ENCODE peak calls at places on chromosomes 13 and 19, in ten cellular contexts. One of them, this sample, is unnamed.

GRCh38 chr13:60261432-60262351 is 98.0 kb upstream of the DIAPH3 start:
- DNase-seq in left lung: no peak
- DNase-seq in cardiac muscle cell: no peak
- DNase-seq in gastrocnemius medialis: no peak
- DNase-seq in H1: peak; percentile 57
- DNase-seq in mammary epithelial cell: no peak
- DNase-seq in iPS DF 6.9: peak; percentile 64
- DNase-seq in heart left ventricle: no peak
- DNase-seq in effector memory CD4-positive, alpha-beta T cell: no peak
- DNase-seq in upper lobe of left lung: no peak
- DNase-seq in this sample: no peak

GRCh38 chr13:52794589-52794988 is 53.9 kb downstream of the PCDH8 start:
- DNase-seq in left lung: no peak
- DNase-seq in cardiac muscle cell: no peak
- DNase-seq in gastrocnemius medialis: no peak
- DNase-seq in H1: no peak
- DNase-seq in mammary epithelial cell: no peak
- DNase-seq in iPS DF 6.9: no peak
- DNase-seq in heart left ventricle: no peak
- DNase-seq in effector memory CD4-positive, alpha-beta T cell: no peak
- DNase-seq in upper lobe of left lung: no peak
- DNase-seq in this sample: no peak

GRCh38 chr19:12789098-12789903 is 2.0 kb upstream of the JUNB start:
- DNase-seq in left lung: peak; percentile 55
- DNase-seq in cardiac muscle cell: no peak
- DNase-seq in gastrocnemius medialis: no peak
- DNase-seq in H1: no peak
- DNase-seq in mammary epithelial cell: peak; percentile 58
- DNase-seq in iPS DF 6.9: no peak
- DNase-seq in heart left ventricle: no peak
- DNase-seq in effector memory CD4-positive, alpha-beta T cell: no peak
- DNase-seq in upper lobe of left lung: no peak
- DNase-seq in this sample: no peak

GRCh38 chr13:28320884-28321574 is 173.9 kb downstream of the FLT1 start:
- DNase-seq in left lung: no peak
- DNase-seq in cardiac muscle cell: no peak
- DNase-seq in gastrocnemius medialis: no peak
- DNase-seq in H1: no peak
- DNase-seq in mammary epithelial cell: no peak
- DNase-seq in iPS DF 6.9: no peak
- DNase-seq in heart left ventricle: no peak
- DNase-seq in effector memory CD4-positive, alpha-beta T cell: no peak
- DNase-seq in upper lobe of left lung: no peak
- DNase-seq in this sample: no peak

GRCh38 chr19:40576181-40576584 is 490 bp upstream of the SHKBP1 start:
- DNase-seq in left lung: no peak
- DNase-seq in cardiac muscle cell: no peak
- DNase-seq in gastrocnemius medialis: no peak
- DNase-seq in H1: no peak
- DNase-seq in mammary epithelial cell: no peak
- DNase-seq in iPS DF 6.9: no peak
- DNase-seq in heart left ventricle: no peak
- DNase-seq in effector memory CD4-positive, alpha-beta T cell: no peak
- DNase-seq in upper lobe of left lung: peak; percentile 86
- DNase-seq in this sample: no peak

GRCh38 chr13:52695856-52696255 is 43.2 kb downstream of the SUGT1 start:
- DNase-seq in left lung: no peak
- DNase-seq in cardiac muscle cell: peak; percentile 65
- DNase-seq in gastrocnemius medialis: no peak
- DNase-seq in H1: no peak
- DNase-seq in mammary epithelial cell: peak; percentile 66
- DNase-seq in iPS DF 6.9: no peak
- DNase-seq in heart left ventricle: no peak
- DNase-seq in effector memory CD4-positive, alpha-beta T cell: no peak
- DNase-seq in upper lobe of left lung: no peak
- DNase-seq in this sample: no peak

GRCh38 chr13:112143753-112144615 is 77.0 kb downstream of the SOX1 start:
- DNase-seq in left lung: no peak
- DNase-seq in cardiac muscle cell: no peak
- DNase-seq in gastrocnemius medialis: no peak
- DNase-seq in H1: no peak
- DNase-seq in mammary epithelial cell: no peak
- DNase-seq in iPS DF 6.9: no peak
- DNase-seq in heart left ventricle: no peak
- DNase-seq in effector memory CD4-positive, alpha-beta T cell: no peak
- DNase-seq in upper lobe of left lung: no peak
- DNase-seq in this sample: no peak

GRCh38 chr13:84460989-84461388 is 578.7 kb upstream of the SLITRK1 start:
- DNase-seq in left lung: no peak
- DNase-seq in cardiac muscle cell: no peak
- DNase-seq in gastrocnemius medialis: no peak
- DNase-seq in H1: no peak
- DNase-seq in mammary epithelial cell: no peak
- DNase-seq in iPS DF 6.9: no peak
- DNase-seq in heart left ventricle: no peak
- DNase-seq in effector memory CD4-positive, alpha-beta T cell: no peak
- DNase-seq in upper lobe of left lung: no peak
- DNase-seq in this sample: no peak

GRCh38 chr19:13588953-13589833 is 82.9 kb upstream of the CACNA1A start:
- DNase-seq in left lung: peak; percentile 94
- DNase-seq in cardiac muscle cell: peak; percentile 74
- DNase-seq in gastrocnemius medialis: peak; percentile 3
- DNase-seq in H1: peak; percentile 36
- DNase-seq in mammary epithelial cell: peak; percentile 40
- DNase-seq in iPS DF 6.9: peak; percentile 63
- DNase-seq in heart left ventricle: peak; percentile 65
- DNase-seq in effector memory CD4-positive, alpha-beta T cell: peak; percentile 58
- DNase-seq in upper lobe of left lung: peak; percentile 94
- DNase-seq in this sample: no peak

GRCh38 chr13:42497798-42498197 is 76.2 kb upstream of the TNFSF11 start:
- DNase-seq in left lung: no peak
- DNase-seq in cardiac muscle cell: peak; percentile 86
- DNase-seq in gastrocnemius medialis: no peak
- DNase-seq in H1: no peak
- DNase-seq in mammary epithelial cell: peak; percentile 87
- DNase-seq in iPS DF 6.9: no peak
- DNase-seq in heart left ventricle: no peak
- DNase-seq in effector memory CD4-positive, alpha-beta T cell: no peak
- DNase-seq in upper lobe of left lung: no peak
- DNase-seq in this sample: no peak

GRCh38 chr19:47399198-47399597 is 20.1 kb downstream of the MEIS3 start:
- DNase-seq in left lung: peak; percentile 24
- DNase-seq in cardiac muscle cell: no peak
- DNase-seq in gastrocnemius medialis: no peak
- DNase-seq in H1: no peak
- DNase-seq in mammary epithelial cell: no peak
- DNase-seq in iPS DF 6.9: no peak
- DNase-seq in heart left ventricle: no peak
- DNase-seq in effector memory CD4-positive, alpha-beta T cell: no peak
- DNase-seq in upper lobe of left lung: no peak
- DNase-seq in this sample: no peak

GRCh38 chr19:40084948-40085347 is 5.8 kb downstream of the ZNF780A start:
- DNase-seq in left lung: no peak
- DNase-seq in cardiac muscle cell: peak; percentile 18
- DNase-seq in gastrocnemius medialis: no peak
- DNase-seq in H1: no peak
- DNase-seq in mammary epithelial cell: no peak
- DNase-seq in iPS DF 6.9: no peak
- DNase-seq in heart left ventricle: no peak
- DNase-seq in effector memory CD4-positive, alpha-beta T cell: no peak
- DNase-seq in upper lobe of left lung: no peak
- DNase-seq in this sample: no peak

GRCh38 chr13:30776661-30777060 is 41.3 kb downstream of the ALOX5AP start:
- DNase-seq in left lung: no peak
- DNase-seq in cardiac muscle cell: no peak
- DNase-seq in gastrocnemius medialis: no peak
- DNase-seq in H1: no peak
- DNase-seq in mammary epithelial cell: no peak
- DNase-seq in iPS DF 6.9: no peak
- DNase-seq in heart left ventricle: no peak
- DNase-seq in effector memory CD4-positive, alpha-beta T cell: no peak
- DNase-seq in upper lobe of left lung: no peak
- DNase-seq in this sample: no peak

GRCh38 chr19:12955996-12956395 is 1.0 kb downstream of the GADD45GIP1 start:
- DNase-seq in left lung: no peak
- DNase-seq in cardiac muscle cell: no peak
- DNase-seq in gastrocnemius medialis: no peak
- DNase-seq in H1: no peak
- DNase-seq in mammary epithelial cell: no peak
- DNase-seq in iPS DF 6.9: no peak
- DNase-seq in heart left ventricle: no peak
- DNase-seq in effector memory CD4-positive, alpha-beta T cell: no peak
- DNase-seq in upper lobe of left lung: no peak
- DNase-seq in this sample: no peak

GRCh38 chr13:44583126-44583525 is 7.0 kb upstream of the TSC22D1 start:
- DNase-seq in left lung: no peak
- DNase-seq in cardiac muscle cell: no peak
- DNase-seq in gastrocnemius medialis: no peak
- DNase-seq in H1: no peak
- DNase-seq in mammary epithelial cell: no peak
- DNase-seq in iPS DF 6.9: no peak
- DNase-seq in heart left ventricle: no peak
- DNase-seq in effector memory CD4-positive, alpha-beta T cell: no peak
- DNase-seq in upper lobe of left lung: no peak
- DNase-seq in this sample: no peak

GRCh38 chr13:23516706-23517105 is 53.5 kb upstream of the TNFRSF19 start:
- DNase-seq in left lung: no peak
- DNase-seq in cardiac muscle cell: peak; percentile 3
- DNase-seq in gastrocnemius medialis: no peak
- DNase-seq in H1: no peak
- DNase-seq in mammary epithelial cell: no peak
- DNase-seq in iPS DF 6.9: no peak
- DNase-seq in heart left ventricle: no peak
- DNase-seq in effector memory CD4-positive, alpha-beta T cell: no peak
- DNase-seq in upper lobe of left lung: no peak
- DNase-seq in this sample: no peak
- H3K27ac ChIP-seq in left lung: no peak overlapping the region
- H3K27ac ChIP-seq in cardiac muscle cell: no peak overlapping the region
- H3K27ac ChIP-seq in gastrocnemius medialis: peak overlapping the region; percentile 35
- H3K27ac ChIP-seq in H1: no peak overlapping the region
- H3K27ac ChIP-seq in mammary epithelial cell: no peak overlapping the region
- H3K27ac ChIP-seq in iPS DF 6.9: no peak overlapping the region
- H3K27ac ChIP-seq in heart left ventricle: no peak overlapping the region
- H3K27ac ChIP-seq in effector memory CD4-positive, alpha-beta T cell: no peak overlapping the region
- H3K27ac ChIP-seq in upper lobe of left lung: no peak overlapping the region
- H3K27ac ChIP-seq in this sample: no peak overlapping the region

GRCh38 chr13:110410906-110411305 is 103.8 kb downstream of the COL4A2 start:
- DNase-seq in left lung: no peak
- DNase-seq in cardiac muscle cell: no peak
- DNase-seq in gastrocnemius medialis: no peak
- DNase-seq in H1: no peak
- DNase-seq in mammary epithelial cell: no peak
- DNase-seq in iPS DF 6.9: no peak
- DNase-seq in heart left ventricle: no peak
- DNase-seq in effector memory CD4-positive, alpha-beta T cell: no peak
- DNase-seq in upper lobe of left lung: no peak
- DNase-seq in this sample: peak; percentile 72
- H3K27ac ChIP-seq in left lung: peak overlapping the region; percentile 51
- H3K27ac ChIP-seq in cardiac muscle cell: peak overlapping the region; percentile 53
- H3K27ac ChIP-seq in gastrocnemius medialis: peak overlapping the region; percentile 75
- H3K27ac ChIP-seq in H1: no peak overlapping the region
- H3K27ac ChIP-seq in mammary epithelial cell: no peak overlapping the region
- H3K27ac ChIP-seq in iPS DF 6.9: no peak overlapping the region
- H3K27ac ChIP-seq in heart left ventricle: peak overlapping the region; percentile 84
- H3K27ac ChIP-seq in effector memory CD4-positive, alpha-beta T cell: no peak overlapping the region
- H3K27ac ChIP-seq in upper lobe of left lung: peak overlapping the region; percentile 81
- H3K27ac ChIP-seq in this sample: peak overlapping the region; percentile 97

GRCh38 chr13:79079351-79079839 is 326.7 kb downstream of the RBM26 start:
- DNase-seq in left lung: no peak
- DNase-seq in cardiac muscle cell: no peak
- DNase-seq in gastrocnemius medialis: no peak
- DNase-seq in H1: no peak
- DNase-seq in mammary epithelial cell: peak; percentile 63
- DNase-seq in iPS DF 6.9: no peak
- DNase-seq in heart left ventricle: no peak
- DNase-seq in effector memory CD4-positive, alpha-beta T cell: no peak
- DNase-seq in upper lobe of left lung: no peak
- DNase-seq in this sample: no peak

GRCh38 chr13:79081942-79082341 is 324.1 kb downstream of the RBM26 start:
- DNase-seq in left lung: no peak
- DNase-seq in cardiac muscle cell: no peak
- DNase-seq in gastrocnemius medialis: no peak
- DNase-seq in H1: no peak
- DNase-seq in mammary epithelial cell: no peak
- DNase-seq in iPS DF 6.9: no peak
- DNase-seq in heart left ventricle: no peak
- DNase-seq in effector memory CD4-positive, alpha-beta T cell: no peak
- DNase-seq in upper lobe of left lung: no peak
- DNase-seq in this sample: no peak

GRCh38 chr13:79090552-79091159 is 315.4 kb downstream of the RBM26 start:
- DNase-seq in left lung: no peak
- DNase-seq in cardiac muscle cell: no peak
- DNase-seq in gastrocnemius medialis: no peak
- DNase-seq in H1: no peak
- DNase-seq in mammary epithelial cell: peak; percentile 51
- DNase-seq in iPS DF 6.9: no peak
- DNase-seq in heart left ventricle: no peak
- DNase-seq in effector memory CD4-positive, alpha-beta T cell: no peak
- DNase-seq in upper lobe of left lung: no peak
- DNase-seq in this sample: no peak

DNA sequence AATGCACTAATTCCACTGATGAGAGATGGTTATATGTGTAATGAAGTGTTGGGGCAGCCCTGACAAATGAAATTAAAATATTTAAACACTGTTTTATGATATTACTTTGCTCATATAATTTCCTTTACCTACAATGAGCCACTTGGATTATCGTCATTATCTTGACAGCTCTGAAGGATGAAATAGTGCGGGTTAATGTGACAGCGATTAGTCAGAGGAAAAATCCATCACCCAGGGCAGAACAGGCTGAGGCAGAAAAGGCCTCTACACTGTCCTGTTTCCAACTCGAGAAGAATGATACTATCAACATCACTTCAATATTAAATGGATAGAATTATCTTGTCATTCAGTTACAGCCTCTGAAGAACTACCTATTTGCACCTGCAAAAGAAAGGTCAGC is 321.0 kb downstream of the RBM26 start:
- DNase-seq in left lung: no peak
- DNase-seq in cardiac muscle cell: no peak
- DNase-seq in gastrocnemius medialis: no peak
- DNase-seq in H1: no peak
- DNase-seq in mammary epithelial cell: no peak
- DNase-seq in iPS DF 6.9: no peak
- DNase-seq in heart left ventricle: no peak
- DNase-seq in effector memory CD4-positive, alpha-beta T cell: no peak
- DNase-seq in upper lobe of left lung: no peak
- DNase-seq in this sample: no peak
- H3K27ac ChIP-seq in left lung: no peak overlapping the region
- H3K27ac ChIP-seq in cardiac muscle cell: no peak overlapping the region
- H3K27ac ChIP-seq in gastrocnemius medialis: no peak overlapping the region
- H3K27ac ChIP-seq in H1: no peak overlapping the region
- H3K27ac ChIP-seq in mammary epithelial cell: no peak overlapping the region
- H3K27ac ChIP-seq in iPS DF 6.9: no peak overlapping the region
- H3K27ac ChIP-seq in heart left ventricle: no peak overlapping the region
- H3K27ac ChIP-seq in effector memory CD4-positive, alpha-beta T cell: no peak overlapping the region
- H3K27ac ChIP-seq in upper lobe of left lung: no peak overlapping the region
- H3K27ac ChIP-seq in this sample: no peak overlapping the region

DNA sequence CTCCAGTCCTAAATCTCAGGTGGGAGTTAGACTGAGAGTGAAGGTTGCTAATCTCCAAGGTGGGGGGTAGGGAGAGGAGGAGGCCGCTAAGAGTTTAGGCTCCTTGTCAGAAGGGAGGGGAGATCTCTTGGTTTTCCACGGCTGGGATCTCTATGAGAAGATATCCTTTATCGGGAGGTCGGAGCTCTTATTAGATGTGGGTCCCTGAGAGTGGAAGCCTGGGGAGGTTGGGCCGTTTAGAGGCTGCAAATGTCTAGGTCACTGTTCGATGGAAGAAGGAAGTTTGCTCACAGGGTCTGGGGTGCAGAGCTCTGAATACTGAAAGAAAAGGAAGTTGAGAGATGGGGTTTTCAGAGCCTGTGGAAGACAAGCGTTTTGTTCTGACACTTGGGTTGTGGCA is 3.8 kb downstream of the MYADM start:
- DNase-seq in left lung: no peak
- DNase-seq in cardiac muscle cell: no peak
- DNase-seq in gastrocnemius medialis: no peak
- DNase-seq in H1: no peak
- DNase-seq in mammary epithelial cell: no peak
- DNase-seq in iPS DF 6.9: no peak
- DNase-seq in heart left ventricle: no peak
- DNase-seq in effector memory CD4-positive, alpha-beta T cell: no peak
- DNase-seq in upper lobe of left lung: no peak
- DNase-seq in this sample: no peak
- H3K27ac ChIP-seq in left lung: peak overlapping the region; percentile 1
- H3K27ac ChIP-seq in cardiac muscle cell: no peak overlapping the region
- H3K27ac ChIP-seq in gastrocnemius medialis: no peak overlapping the region
- H3K27ac ChIP-seq in H1: no peak overlapping the region
- H3K27ac ChIP-seq in mammary epithelial cell: no peak overlapping the region
- H3K27ac ChIP-seq in iPS DF 6.9: no peak overlapping the region
- H3K27ac ChIP-seq in heart left ventricle: no peak overlapping the region
- H3K27ac ChIP-seq in effector memory CD4-positive, alpha-beta T cell: peak overlapping the region; percentile 2
- H3K27ac ChIP-seq in upper lobe of left lung: peak overlapping the region; percentile 98
- H3K27ac ChIP-seq in this sample: no peak overlapping the region

This sample was measured in coronary artery.